ENCODE peak calls at places on chromosome 14, in four cellular contexts. P is GM06990, A is ELR, J is HEK293T. I is an unnamed sample.

GRCh38 chr14:68807987-68808386 is 15.1 kb upstream of the ZFP36L1 start:
- DNase-seq in A (no peak), P (no peak), J (peak; percentile 1), I (no peak)

GRCh38 chr14:90693413-90693812 is 122.8 kb downstream of the TTC7B start:
- DNase-seq in A (no peak), J (no peak), P (no peak), I (no peak)

GRCh38 chr14:23182372-23183014 is 967 bp downstream of the SLC7A8 start:
- DNase-seq in J (peak; percentile 55), A (no peak), P (no peak), I (no peak)

GRCh38 chr14:103597623-103598372 is 31.2 kb upstream of the KLC1 start:
- DNase-seq in A (peak; percentile 97), J (peak; percentile 36), P (no peak), I (no peak)

GRCh38 chr14:65972346-65972745 is 513.8 kb upstream of the CCDC196 start:
- DNase-seq in A (peak; percentile 13), J (no peak), P (no peak), I (no peak)

GRCh38 chr14:104096751-104097700 is 11.5 kb downstream of the ASPG start:
- DNase-seq in J (no peak), A (no peak), P (no peak), I (no peak)

GRCh38 chr14:75301666-75302325 is 23.2 kb downstream of the FOS start:
- DNase-seq in P (peak; percentile 25), A (no peak), J (no peak), I (no peak)

GRCh38 chr14:100736269-100737180 is 9.8 kb downstream of the DLK1 start:
- DNase-seq in P (no peak), A (no peak), J (no peak), I (no peak)

GRCh38 chr14:86847176-86847575 is 1145.8 kb downstream of the GALC start:
- DNase-seq in J (no peak), A (peak; percentile 19), P (no peak), I (no peak)

GRCh38 chr14:55586411-55586810 is 6.4 kb downstream of the KTN1 start:
- DNase-seq in P (no peak), J (no peak), A (no peak), I (no peak)